ENCODE peak calls at places on chromosomes 16 and 17, in eight cellular contexts. V, P, X, O, C, T, I and D are unnamed samples. For H3K36me3, the result is how much of the 10 kb centered on the place peaks cover.

GRCh38 chr17:78919816-78920516 is 5.2 kb downstream of the TIMP2 start:
- DNase-seq in T (no peak), I (no peak), C (no peak), V (no peak), O (no peak), X (no peak), P (no peak), D (no peak)

GRCh38 chr16:53090591-53091507 is 36.1 kb downstream of the CHD9 start:
- DNase-seq in C (peak), P (peak), X (no peak), V (peak), T (no peak), O (peak), I (no peak), D (peak)

GRCh38 chr17:27540300-27541105 is 84.3 kb downstream of the KSR1 start:
- DNase-seq in C (peak), O (peak), T (no peak), V (peak), P (peak), I (no peak), X (no peak), D (peak)

GRCh38 chr16:73054131-73054496 is 6.2 kb upstream of the ZFHX3 start:
- DNase-seq in P (no peak), V (no peak), X (peak), C (no peak), T (no peak), I (no peak), O (no peak), D (no peak)

GRCh38 chr17:50375858-50376538 is 3.0 kb downstream of the EME1 start:
- DNase-seq in V (no peak), C (no peak), I (no peak), X (no peak), P (no peak), O (no peak), T (no peak), D (no peak)

GRCh38 chr17:48051278-48051677 is 3.1 kb downstream of the NFE2L1 start:
- DNase-seq in V (no peak), X (no peak), O (no peak), I (no peak), C (no peak), T (no peak), P (no peak), D (no peak)

GRCh38 chr16:11992594-11993524 is 16.3 kb downstream of the SNX29 start:
- DNase-seq in X (no peak), T (no peak), O (no peak), C (no peak), I (no peak), P (no peak), V (no peak), D (no peak)

GRCh38 chr17:62630365-62631085 is 3.1 kb downstream of the MRC2 start:
- DNase-seq in X (no peak), C (peak), T (no peak), I (no peak), O (no peak), V (no peak), P (no peak), D (no peak)

GRCh38 chr16:63361032-63361624 is 1324.9 kb upstream of the CDH8 start:
- DNase-seq in T (peak), O (no peak), C (peak), I (peak), X (peak), P (no peak), V (no peak), D (no peak)

GRCh38 chr17:81635973-81636504 is 873 bp downstream of the NPLOC4 start:
- DNase-seq in C (peak), O (no peak), I (no peak), V (no peak), P (no peak), T (no peak), X (no peak), D (no peak)

GRCh38 chr16:88888778-88889387 is 22.4 kb upstream of the PABPN1L start:
- DNase-seq in C (peak), V (no peak), T (no peak), O (no peak), X (no peak), P (peak), I (no peak), D (no peak)

GRCh38 chr17:6047966-6048365 is 22.2 kb upstream of the WSCD1 start:
- DNase-seq in I (no peak), C (no peak), O (no peak), V (no peak), T (no peak), P (no peak), X (no peak), D (no peak)

GRCh38 chr17:29588561-29589411 is 662 bp downstream of the GIT1 start:
- DNase-seq in X (peak), I (no peak), O (peak), T (no peak), V (peak), C (peak), P (peak), D (no peak)

GRCh38 chr17:77959216-77959925 is 868 bp downstream of the TNRC6C start:
- DNase-seq in C (peak), X (peak), O (no peak), P (no peak), I (no peak), V (peak), T (no peak), D (no peak)

GRCh38 chr17:80358131-80358530 is 56.8 kb upstream of the ENDOV start:
- DNase-seq in C (no peak), X (no peak), I (no peak), V (no peak), T (no peak), O (no peak), P (no peak), D (no peak)

GRCh38 chr16:73337897-73338296 is 290.0 kb upstream of the ZFHX3 start:
- DNase-seq in T (no peak), P (no peak), V (no peak), O (no peak), I (no peak), C (no peak), X (no peak), D (no peak)

GRCh38 chr16:66578596-66579531 is at the start of gene CMTM2:
- DNase-seq in C (peak), X (peak), P (no peak), T (no peak), I (no peak), O (no peak), V (no peak), D (no peak)

GRCh38 chr17:149231-149630 is 11.9 kb downstream of the SCGB1C2 start:
- DNase-seq in X (no peak), P (no peak), C (no peak), V (no peak), T (no peak), I (no peak), O (peak), D (no peak)

GRCh38 chr16:85928411-85928820 is 29.5 kb downstream of the IRF8 start:
- DNase-seq in O (no peak), I (no peak), X (no peak), T (no peak), V (no peak), P (no peak), C (peak), D (no peak)

GRCh38 chr17:8500609-8501008 is 64.9 kb downstream of the NDEL1 start:
- DNase-seq in X (no peak), V (no peak), C (no peak), O (peak), I (no peak), T (no peak), P (no peak), D (no peak)

GRCh38 chr16:17930280-17930679 is 406.3 kb downstream of the NPIPA8 start:
- DNase-seq in V (no peak), C (no peak), P (no peak), I (no peak), X (peak), T (no peak), O (no peak), D (no peak)

GRCh38 chr16:11651796-11652195 is 16.5 kb upstream of the SNN start:
- DNase-seq in P (no peak), V (no peak), C (no peak), O (no peak), X (no peak), T (no peak), I (no peak), D (no peak)

GRCh38 chr17:28326114-28326513 is 7.1 kb downstream of the TMEM97 start:
- DNase-seq in C (no peak), V (no peak), P (no peak), T (no peak), X (no peak), I (no peak), O (no peak), D (no peak)

GRCh38 chr16:2008631-2009301 is 855 bp downstream of the ZNF598 start:
- DNase-seq in V (peak), P (no peak), O (no peak), T (no peak), I (no peak), C (peak), X (no peak), D (no peak)

GRCh38 chr16:20225334-20225733 is 102.0 kb downstream of the GP2 start:
- DNase-seq in X (no peak), O (no peak), P (no peak), T (no peak), V (no peak), C (no peak), I (no peak), D (no peak)

GRCh38 chr17:37089998-37090397 is 141.2 kb downstream of the AATF start:
- DNase-seq in P (no peak), O (no peak), X (no peak), T (no peak), I (no peak), C (no peak), V (no peak), D (no peak)

GRCh38 chr16:81910366-81910885 is 100.8 kb downstream of the SDR42E1 start:
- DNase-seq in C (no peak), V (no peak), X (no peak), P (no peak), I (no peak), O (no peak), T (no peak), D (no peak)

GRCh38 chr16:69112285-69113129 is 7.1 kb downstream of the HAS3 start:
- DNase-seq in V (peak), T (no peak), P (peak), I (no peak), X (peak), O (peak), C (peak), D (no peak)

GRCh38 chr16:25264599-25264998 is 7.0 kb upstream of the ZKSCAN2 start:
- DNase-seq in V (no peak), X (peak), O (no peak), C (peak), T (no peak), P (no peak), I (no peak), D (no peak)

DNA sequence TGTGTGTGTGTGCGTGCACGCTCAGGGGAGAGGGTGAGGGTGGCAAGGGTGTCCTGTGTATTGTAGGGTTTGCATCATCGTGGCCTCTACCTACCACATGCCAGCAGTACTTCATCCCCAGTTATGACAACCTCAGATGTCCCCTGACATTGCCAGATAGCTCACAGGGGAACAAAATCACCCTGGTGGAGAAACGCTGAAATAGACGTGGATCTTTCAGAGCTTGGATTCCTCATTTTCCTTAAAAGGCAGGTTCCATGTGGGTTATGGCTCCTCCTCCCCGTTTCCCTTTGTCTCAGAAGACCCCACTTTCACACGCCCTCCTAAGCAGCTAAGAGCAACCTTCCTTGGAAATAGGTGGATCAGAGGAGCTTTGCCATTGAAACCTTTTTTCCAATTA is 75.2 kb upstream of the IRX3 start:
- DNase-seq in O (no peak), V (no peak), I (no peak), X (peak), P (no peak), C (no peak), T (no peak), D (no peak)
- H3K4me3 ChIP-seq in O (no peak), V (no peak), I (no peak), X (no peak), P (no peak), C (no peak), T (no peak), D (no peak)

DNA sequence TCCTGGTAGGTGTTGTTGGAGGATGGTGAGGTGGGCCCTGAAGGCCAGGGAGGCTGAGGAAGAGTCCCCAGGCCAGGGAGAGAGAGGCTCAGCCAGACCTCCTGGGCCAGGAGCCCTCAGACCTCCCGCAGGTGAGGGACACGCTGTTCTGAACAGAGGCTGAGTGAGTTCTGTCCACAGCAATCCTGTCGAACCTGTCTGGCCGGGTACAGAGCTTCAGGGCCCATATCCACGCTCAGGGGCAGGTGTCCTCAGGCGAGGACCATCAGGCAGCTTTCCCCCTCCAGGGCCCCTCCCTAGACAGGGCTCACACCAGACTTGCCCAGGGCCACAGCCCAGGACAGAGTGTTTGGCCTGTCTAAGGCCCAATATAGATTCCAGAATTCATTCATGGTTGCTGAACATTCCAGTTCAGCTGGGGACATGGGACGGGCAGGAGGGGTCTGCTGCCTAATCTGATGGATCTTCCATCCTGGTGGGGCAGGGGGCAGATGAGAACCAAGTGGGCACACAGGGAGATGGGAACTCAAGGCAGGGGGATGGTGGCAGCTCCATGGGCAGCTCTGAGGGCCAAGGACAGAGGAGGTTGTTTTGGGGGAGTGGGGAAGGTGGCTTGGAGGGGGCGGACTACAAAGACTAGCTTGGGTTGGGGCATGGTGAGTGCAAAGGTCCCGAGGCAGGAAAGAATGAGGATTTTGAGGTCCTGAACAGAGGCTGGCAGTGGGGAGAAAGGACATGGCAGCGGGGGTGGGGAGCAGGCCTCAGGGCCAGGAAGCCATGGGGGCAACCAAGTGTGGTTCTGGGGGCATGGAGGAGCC is 23.4 kb upstream of the MPRIP start:
- DNase-seq in I (no peak), O (peak), V (peak), C (no peak), T (no peak), P (no peak), X (no peak), D (no peak)
- H3K27ac ChIP-seq in I (peak), O (peak), V (peak), C (no peak), T (no peak), P (no peak), X (no peak), D (no peak)

DNA sequence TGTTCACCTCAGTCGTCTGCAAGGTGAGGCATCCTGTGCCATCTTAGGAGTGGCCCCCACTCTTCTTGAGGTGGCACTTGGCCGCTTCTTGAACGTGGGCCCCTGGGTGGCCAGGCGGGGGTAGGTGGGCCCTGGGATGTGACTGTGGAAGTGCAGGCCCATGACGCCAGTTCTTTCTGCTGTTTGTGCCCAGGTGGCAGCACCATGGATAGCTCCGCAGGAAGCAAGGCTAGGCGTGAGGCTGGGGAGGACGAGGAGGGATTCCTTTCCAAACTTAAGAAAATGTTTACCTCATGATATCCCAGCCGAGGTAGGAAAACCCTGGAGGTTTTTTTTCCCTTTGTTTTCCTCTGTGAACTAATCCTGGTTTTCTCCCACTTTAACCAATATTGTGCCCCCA is 19.8 kb downstream of the NMRAL1 start:
- DNase-seq in P (no peak), V (no peak), C (no peak), X (peak), I (no peak), O (no peak), T (no peak), D (no peak)
- H3K36me3 ChIP-seq in P (half or more), V (under half), C (under half), X (under half), I (under half), O (half or more), T (under half), D (under half)

GRCh38 chr17:76539631-76540271 is at the start of gene PRCD:
- DNase-seq in I (no peak), X (peak), V (no peak), P (no peak), C (no peak), T (no peak), O (no peak), D (no peak)
- H3K4me3 ChIP-seq in I (peak), X (peak), V (peak), P (peak), C (peak), T (peak), O (peak), D (peak)

GRCh38 chr17:83200746-83201145 is 121.3 kb downstream of the METRNL start:
- DNase-seq in T (no peak), V (no peak), I (no peak), X (no peak), P (peak), O (peak), C (peak), D (no peak)

GRCh38 chr17:83203073-83203471 is 123.7 kb downstream of the METRNL start:
- DNase-seq in I (no peak), O (peak), T (no peak), X (no peak), C (peak), V (no peak), P (no peak), D (peak)

GRCh38 chr17:83202002-83203000 is 122.9 kb downstream of the METRNL start:
- DNase-seq in T (no peak), V (no peak), O (peak), C (peak), X (no peak), I (no peak), P (peak), D (peak)

GRCh38 chr17:83200231-83200699 is 120.9 kb downstream of the METRNL start:
- DNase-seq in O (peak), P (peak), X (no peak), I (no peak), T (no peak), V (no peak), C (peak), D (peak)

GRCh38 chr17:83201206-83202001 is 122.0 kb downstream of the METRNL start:
- DNase-seq in O (no peak), T (no peak), C (peak), P (peak), I (no peak), V (no peak), X (no peak), D (no peak)
- H3K27ac ChIP-seq in O (peak), T (no peak), C (peak), P (peak), I (no peak), V (no peak), X (no peak), D (peak)

GRCh38 chr17:57549996-57550395 is 195.1 kb downstream of the CCDC182 start:
- DNase-seq in O (no peak), I (no peak), C (no peak), X (no peak), T (no peak), V (no peak), P (no peak), D (no peak)

GRCh38 chr17:57549468-57549867 is 195.6 kb downstream of the CCDC182 start:
- DNase-seq in V (no peak), P (no peak), T (no peak), I (no peak), X (no peak), O (no peak), C (no peak), D (no peak)

GRCh38 chr17:57552114-57552601 is 192.9 kb downstream of the CCDC182 start:
- DNase-seq in C (peak), X (peak), I (no peak), O (no peak), V (no peak), P (peak), T (peak), D (no peak)

GRCh38 chr17:57551321-57552079 is 193.6 kb downstream of the CCDC182 start:
- DNase-seq in X (no peak), T (no peak), P (no peak), C (no peak), V (no peak), I (no peak), O (no peak), D (no peak)

GRCh38 chr17:57550671-57551315 is 194.3 kb downstream of the CCDC182 start:
- DNase-seq in I (no peak), P (no peak), O (no peak), T (no peak), X (no peak), C (no peak), V (no peak), D (no peak)
- H3K36me3 ChIP-seq in I (under half), P (under half), O (under half), T (under half), X (under half), C (under half), V (under half), D (under half)

GRCh38 chr17:39946551-39947330 is 16.1 kb upstream of the GSDMA start:
- DNase-seq in I (no peak), O (no peak), P (no peak), T (no peak), X (no peak), C (peak), V (no peak), D (no peak)

GRCh38 chr17:39939588-39940419 is 12.3 kb downstream of the LRRC3C start:
- DNase-seq in X (peak), O (no peak), T (no peak), I (no peak), C (peak), V (no peak), P (peak), D (no peak)

GRCh38 chr17:39942076-39942475 is 14.5 kb downstream of the LRRC3C start:
- DNase-seq in V (no peak), O (no peak), P (no peak), X (no peak), C (no peak), I (no peak), T (no peak), D (no peak)

GRCh38 chr17:39943702-39944392 is 16.3 kb downstream of the LRRC3C start:
- DNase-seq in P (no peak), I (no peak), C (no peak), T (no peak), X (no peak), O (peak), V (no peak), D (no peak)

GRCh38 chr17:39944393-39944711 is 16.8 kb downstream of the LRRC3C start:
- DNase-seq in V (no peak), X (no peak), C (no peak), I (no peak), T (no peak), O (no peak), P (no peak), D (no peak)
- H3K4me3 ChIP-seq in V (no peak), X (no peak), C (no peak), I (no peak), T (no peak), O (no peak), P (no peak), D (no peak)